ENCODE peak calls at places on chromosomes 6 and 20, in six cellular contexts. V, F, I, W, Q and N are unnamed samples.

GRCh38 chr6:154414021-154414813 is 57.6 kb upstream of the IPCEF1 start:
- DNase-seq in V (no peak), F (no peak), I (no peak), W (peak), Q (no peak), N (no peak)

GRCh38 chr6:35804996-35805736 is at the start of gene LHFPL5:
- DNase-seq in V (peak), F (peak), I (no peak), W (no peak), Q (no peak), N (no peak)

GRCh38 chr6:122322824-122323223 is 76.6 kb upstream of the HSF2 start:
- DNase-seq in V (no peak), F (no peak), I (no peak), W (peak), Q (no peak), N (no peak)

GRCh38 chr6:52499026-52499425 is 77.8 kb downstream of the TRAM2 start:
- DNase-seq in V (no peak), F (no peak), I (no peak), W (peak), Q (no peak), N (no peak)

GRCh38 chr6:7256785-7257184 is 56.2 kb downstream of the SSR1 start:
- DNase-seq in V (no peak), F (no peak), I (no peak), W (no peak), Q (peak), N (peak)

GRCh38 chr20:54345817-54346216 is 129.6 kb upstream of the DOK5 start:
- DNase-seq in V (no peak), F (no peak), I (no peak), W (no peak), Q (no peak), N (no peak)

GRCh38 chr6:51528556-51528955 is 558.9 kb downstream of the PKHD1 start:
- DNase-seq in V (no peak), F (no peak), I (no peak), W (peak), Q (no peak), N (no peak)

GRCh38 chr6:157274116-157274470 is 49.2 kb downstream of the TMEM242 start:
- DNase-seq in V (no peak), F (no peak), I (no peak), W (no peak), Q (no peak), N (no peak)

GRCh38 chr6:129966125-129966524 is 52.3 kb upstream of the L3MBTL3 start:
- DNase-seq in V (no peak), F (no peak), I (no peak), W (no peak), Q (no peak), N (no peak)

GRCh38 chr20:3204124-3204794 is at the start of gene DDRGK1:
- DNase-seq in V (peak), F (peak), I (peak), W (peak), Q (peak), N (peak)

GRCh38 chr6:44264154-44265002 is 973 bp downstream of the NFKBIE start:
- DNase-seq in V (peak), F (no peak), I (no peak), W (no peak), Q (peak), N (peak)

GRCh38 chr6:27188885-27189418 is 58.5 kb upstream of the PRSS16 start:
- DNase-seq in V (peak), F (peak), I (peak), W (peak), Q (peak), N (no peak)

GRCh38 chr6:164927288-164928040 is 381.9 kb downstream of the C6orf118 start:
- DNase-seq in V (peak), F (peak), I (peak), W (peak), Q (peak), N (no peak)

GRCh38 chr20:6074145-6074561 is 20.3 kb upstream of the LRRN4 start:
- DNase-seq in V (no peak), F (no peak), I (no peak), W (no peak), Q (no peak), N (no peak)

GRCh38 chr6:165181951-165182414 is 127.4 kb downstream of the C6orf118 start:
- DNase-seq in V (no peak), F (no peak), I (no peak), W (peak), Q (no peak), N (no peak)

GRCh38 chr6:134676307-134677281 is 273.3 kb downstream of the ALDH8A1 start:
- DNase-seq in V (peak), F (no peak), I (no peak), W (peak), Q (peak), N (no peak)

GRCh38 chr6:36743538-36744441 is 46.2 kb downstream of the RAB44 start:
- DNase-seq in V (peak), F (no peak), I (no peak), W (no peak), Q (peak), N (no peak)

GRCh38 chr6:49570474-49571079 is 20.1 kb downstream of the C6orf141 start:
- DNase-seq in V (no peak), F (no peak), I (no peak), W (no peak), Q (no peak), N (no peak)
- TF ChIP-seq CTCF in V (no peak), F (no peak), I (no peak), W (peak), Q (peak), N (no peak)

GRCh38 chr20:51763965-51764602 is 4.1 kb downstream of the ATP9A start:
- DNase-seq in V (no peak), F (no peak), I (no peak), W (no peak), Q (no peak), N (no peak)
- TF ChIP-seq CTCF in V (no peak), F (no peak), I (no peak), W (no peak), Q (no peak), N (no peak)

GRCh38 chr20:910840-911770 is 5.0 kb downstream of the ANGPT4 start:
- DNase-seq in V (no peak), F (no peak), I (peak), W (no peak), Q (peak), N (no peak)

GRCh38 chr20:913306-913849 is 2.8 kb downstream of the ANGPT4 start:
- DNase-seq in V (no peak), F (no peak), I (peak), W (no peak), Q (no peak), N (no peak)

GRCh38 chr20:909641-910040 is 6.5 kb downstream of the ANGPT4 start:
- DNase-seq in V (no peak), F (no peak), I (peak), W (no peak), Q (peak), N (no peak)

GRCh38 chr20:910132-910839 is 5.8 kb downstream of the ANGPT4 start:
- DNase-seq in V (no peak), F (no peak), I (peak), W (no peak), Q (no peak), N (no peak)

GRCh38 chr20:911882-912600 is 4.1 kb downstream of the ANGPT4 start:
- DNase-seq in V (no peak), F (no peak), I (peak), W (no peak), Q (no peak), N (no peak)
- TF ChIP-seq CTCF in V (no peak), F (no peak), I (no peak), W (peak), Q (peak), N (no peak)

GRCh38 chr6:85372188-85372914 is 77.5 kb upstream of the NT5E start:
- DNase-seq in V (no peak), F (no peak), I (no peak), W (no peak), Q (no peak), N (no peak)
- TF ChIP-seq CTCF in V (no peak), F (no peak), I (peak), W (no peak), Q (peak), N (no peak)

GRCh38 chr6:34375833-34376232 is 16.6 kb downstream of the NUDT3 start:
- DNase-seq in V (no peak), F (no peak), I (no peak), W (no peak), Q (no peak), N (no peak)

GRCh38 chr6:34378470-34378869 is 14.0 kb downstream of the NUDT3 start:
- DNase-seq in V (no peak), F (no peak), I (no peak), W (no peak), Q (no peak), N (no peak)

GRCh38 chr6:34374112-34374907 is 18.2 kb downstream of the NUDT3 start:
- DNase-seq in V (no peak), F (no peak), I (no peak), W (no peak), Q (no peak), N (no peak)

GRCh38 chr6:34381086-34381485 is 11.4 kb downstream of the NUDT3 start:
- DNase-seq in V (no peak), F (no peak), I (no peak), W (no peak), Q (no peak), N (no peak)

DNA sequence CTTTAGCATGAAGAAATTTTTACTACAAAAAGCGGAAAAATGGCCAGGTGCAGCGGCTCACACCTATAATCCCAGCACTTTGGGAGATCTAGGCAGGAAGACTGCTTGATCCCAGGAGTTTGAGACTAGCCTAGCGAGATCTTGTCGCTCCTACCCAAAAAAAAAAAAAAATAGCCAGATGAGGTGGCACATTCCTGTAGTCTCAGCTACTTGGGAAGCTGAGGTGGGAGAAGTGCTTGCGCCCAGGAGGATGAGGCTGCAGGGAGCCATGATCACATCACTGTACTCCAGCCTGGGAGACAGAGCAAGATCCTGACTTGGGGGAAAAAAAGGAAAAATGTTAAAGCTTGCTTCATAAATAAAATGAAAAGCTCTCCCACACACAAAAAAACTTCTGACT is 14.5 kb downstream of the NUDT3 start:
- DNase-seq in V (no peak), F (no peak), I (no peak), W (no peak), Q (no peak), N (no peak)
- TF ChIP-seq CTCF in V (no peak), F (no peak), I (no peak), W (no peak), Q (no peak), N (no peak)